ENCODE peak calls at places on chromosomes 11 and 22, in four cellular contexts. W, V, K and P are unnamed samples.

GRCh38 chr22:33666661-33667619 is 253.3 kb downstream of the LARGE1 start:
- DNase-seq in W (no peak), V (no peak), K (no peak), P (no peak)

GRCh38 chr11:31821779-31822574 is 10.9 kb upstream of the PAX6 start:
- DNase-seq in W (no peak), V (no peak), K (no peak), P (no peak)

GRCh38 chr22:42171417-42171816 is 40.8 kb upstream of the CYP2D6 start:
- DNase-seq in W (no peak), V (no peak), K (no peak), P (no peak)

GRCh38 chr11:4197112-4197511 is 102.5 kb downstream of the RRM1 start:
- DNase-seq in W (no peak), V (no peak), K (no peak), P (no peak)

GRCh38 chr11:61092280-61092766 is 10.0 kb upstream of the CD5 start:
- DNase-seq in W (no peak), V (no peak), K (no peak), P (no peak)

GRCh38 chr11:35302388-35302787 is 117.0 kb downstream of the SLC1A2 start:
- DNase-seq in W (no peak), V (no peak), K (no peak), P (no peak)

GRCh38 chr22:21972293-21972779 is 10.3 kb downstream of the TOP3B start:
- DNase-seq in W (peak), V (peak), K (peak), P (peak)

GRCh38 chr22:48968201-48968959 is 859.3 kb downstream of the BRD1 start:
- DNase-seq in W (no peak), V (peak), K (peak), P (peak)

GRCh38 chr22:17201285-17201945 is 17.8 kb downstream of the ADA2 start:
- DNase-seq in W (no peak), V (no peak), K (peak), P (peak)

GRCh38 chr11:125016413-125016812 is 46.7 kb upstream of the SLC37A2 start:
- DNase-seq in W (no peak), V (no peak), K (no peak), P (no peak)

GRCh38 chr11:120749389-120749788 is 237.8 kb downstream of the GRIK4 start:
- DNase-seq in W (no peak), V (no peak), K (no peak), P (no peak)

GRCh38 chr11:61714316-61714715 is 34.1 kb downstream of the DAGLA start:
- DNase-seq in W (no peak), V (no peak), K (no peak), P (no peak)

GRCh38 chr11:72228229-72228843 is 3.8 kb downstream of the INPPL1 start:
- DNase-seq in W (no peak), V (no peak), K (no peak), P (no peak)

GRCh38 chr22:46069518-46070214 is 80.7 kb upstream of the PPARA start:
- DNase-seq in W (no peak), V (no peak), K (no peak), P (peak)

GRCh38 chr11:65489706-65490310 is 9.0 kb upstream of the MALAT1 start:
- DNase-seq in W (no peak), V (no peak), K (peak), P (peak)

GRCh38 chr22:46109474-46110003 is 40.8 kb upstream of the PPARA start:
- DNase-seq in W (no peak), V (no peak), K (no peak), P (no peak)

GRCh38 chr11:57763568-57763967 is 2.0 kb downstream of the CTNND1 start:
- DNase-seq in W (peak), V (no peak), K (peak), P (peak)

GRCh38 chr11:20156280-20156875 is 3.9 kb downstream of the DBX1 start:
- DNase-seq in W (peak), V (peak), K (no peak), P (no peak)

GRCh38 chr11:67303132-67303988 is at the start of gene SSH3:
- DNase-seq in W (no peak), V (peak), K (peak), P (peak)

GRCh38 chr11:2944953-2945756 is 15.9 kb upstream of the PHLDA2 start:
- DNase-seq in W (no peak), V (peak), K (no peak), P (no peak)

GRCh38 chr22:20918663-20919220 is 1.5 kb downstream of the CRKL start:
- DNase-seq in W (peak), V (no peak), K (peak), P (no peak)

GRCh38 chr22:43066844-43067385 is 22.3 kb downstream of the TTLL1 start:
- DNase-seq in W (no peak), V (no peak), K (no peak), P (no peak)

GRCh38 chr11:64786308-64786707 is 8.0 kb upstream of the SF1 start:
- DNase-seq in W (no peak), V (no peak), K (no peak), P (no peak)

GRCh38 chr11:119236891-119237290 is 30.8 kb downstream of the CBL start:
- DNase-seq in W (no peak), V (no peak), K (no peak), P (no peak)

GRCh38 chr11:11748706-11749365 is 92.9 kb upstream of the USP47 start:
- DNase-seq in W (no peak), V (no peak), K (no peak), P (no peak)

GRCh38 chr11:877565-877964 is 33.0 kb downstream of the CHID1 start:
- DNase-seq in W (peak), V (peak), K (no peak), P (no peak)

GRCh38 chr11:78418584-78419211 is 1.1 kb upstream of the GAB2 start:
- DNase-seq in W (no peak), V (no peak), K (no peak), P (no peak)

GRCh38 chr11:48103621-48104561 is 112.7 kb upstream of the OR4B1 start:
- DNase-seq in W (no peak), V (no peak), K (peak), P (no peak)

GRCh38 chr22:23521442-23522113 is 58.5 kb downstream of the IGLL1 start:
- DNase-seq in W (peak), V (peak), K (peak), P (peak)

GRCh38 chr22:23524226-23524625 is 55.9 kb downstream of the IGLL1 start:
- DNase-seq in W (no peak), V (no peak), K (no peak), P (no peak)

GRCh38 chr22:23523746-23524145 is 56.3 kb downstream of the IGLL1 start:
- DNase-seq in W (no peak), V (no peak), K (no peak), P (no peak)

GRCh38 chr22:23520875-23521441 is 59.1 kb downstream of the IGLL1 start:
- DNase-seq in W (peak), V (no peak), K (peak), P (peak)

GRCh38 chr22:23522642-23523251 is 57.3 kb downstream of the IGLL1 start:
- DNase-seq in W (no peak), V (no peak), K (peak), P (no peak)
- TF ChIP-seq NR3C1 in W (no peak), V (no peak), K (no peak), P (no peak)

GRCh38 chr22:35462558-35463230 is 62.8 kb downstream of the MCM5 start:
- DNase-seq in W (no peak), V (no peak), K (no peak), P (no peak)

GRCh38 chr22:35464399-35464798 is 64.5 kb downstream of the MCM5 start:
- DNase-seq in W (no peak), V (no peak), K (no peak), P (no peak)

GRCh38 chr22:35467788-35468187 is 67.8 kb downstream of the MCM5 start:
- DNase-seq in W (no peak), V (no peak), K (no peak), P (peak)

GRCh38 chr22:35463231-35463933 is 63.4 kb downstream of the MCM5 start:
- DNase-seq in W (no peak), V (no peak), K (no peak), P (no peak)

GRCh38 chr22:35465109-35465701 is 65.3 kb downstream of the MCM5 start:
- DNase-seq in W (no peak), V (no peak), K (peak), P (no peak)
- TF ChIP-seq NR3C1 in W (no peak), V (no peak), K (no peak), P (no peak)

DNA sequence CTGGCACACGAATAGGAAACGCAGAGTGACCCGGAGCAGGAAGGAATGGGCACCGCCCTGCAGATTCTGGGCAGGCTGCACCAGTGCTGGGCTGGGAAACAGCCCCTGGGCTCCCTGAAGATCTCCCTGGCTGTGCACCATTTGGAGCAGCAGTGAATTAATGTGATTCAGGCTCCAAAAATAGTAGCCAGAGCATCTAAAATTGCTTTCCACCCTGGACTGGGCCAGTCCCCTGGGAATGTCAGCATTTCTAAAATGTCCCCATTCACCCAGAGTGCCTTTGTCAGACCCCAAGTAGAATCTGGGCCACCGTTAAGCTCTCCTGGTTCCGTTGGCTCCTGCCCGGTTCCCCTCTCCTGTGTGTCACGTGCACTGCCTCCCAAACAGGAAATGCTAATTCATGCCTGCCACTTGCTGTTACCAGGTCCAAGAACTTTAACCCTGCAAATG is 18.5 kb downstream of the IRAG1 start:
- DNase-seq in W (no peak), V (no peak), K (no peak), P (no peak)
- TF ChIP-seq NR3C1 in W (no peak), V (no peak), K (no peak), P (no peak)

DNA sequence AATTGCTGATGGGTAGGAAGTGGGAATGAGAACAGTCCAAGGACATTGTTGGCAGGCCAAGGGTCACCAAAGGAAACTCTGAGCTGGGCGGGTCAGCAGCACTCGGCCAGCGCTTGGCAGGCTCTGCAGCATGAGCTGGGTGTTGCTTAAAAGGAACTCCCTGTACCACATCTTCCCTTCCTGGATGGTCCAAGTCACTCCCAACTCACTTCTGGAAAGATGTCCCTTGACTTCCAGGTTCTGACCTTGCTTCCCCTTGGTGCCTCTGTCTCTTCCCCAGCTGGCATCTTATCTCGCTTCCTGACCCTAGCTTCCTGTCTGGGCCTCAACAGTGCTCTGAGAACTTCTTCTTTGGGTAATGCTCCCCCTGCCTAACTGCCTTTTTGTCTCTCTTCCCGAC is 24.8 kb upstream of the SWAP70 start:
- DNase-seq in W (no peak), V (no peak), K (no peak), P (no peak)
- TF ChIP-seq NR3C1 in W (no peak), V (no peak), K (no peak), P (no peak)

GRCh38 chr11:12900496-12900895 is 108.6 kb upstream of the RASSF10 start:
- DNase-seq in W (no peak), V (no peak), K (peak), P (peak)
- TF ChIP-seq NR3C1 in W (no peak), V (no peak), K (no peak), P (no peak)

GRCh38 chr11:93541884-93542752 is 1.1 kb downstream of the SMCO4 start:
- DNase-seq in W (peak), V (no peak), K (peak), P (peak)
- TF ChIP-seq NR3C1 in W (no peak), V (no peak), K (no peak), P (no peak)

GRCh38 chr11:127644366-127644765 is 643.8 kb upstream of the KIRREL3 start:
- DNase-seq in W (no peak), V (no peak), K (no peak), P (no peak)
- TF ChIP-seq NR3C1 in W (no peak), V (no peak), K (no peak), P (no peak)

GRCh38 chr11:111565111-111565720 is 24.7 kb downstream of the LAYN start:
- DNase-seq in W (peak), V (peak), K (peak), P (peak)
- TF ChIP-seq NR3C1 in W (no peak), V (no peak), K (no peak), P (no peak)